ENCODE peak calls at places on chromosomes 11 and 22, in six cellular contexts. O is heart left ventricle, N is mesothelial cell of epicardium, W is IMR-90, L is neural crest cell, V is fibroblast of mammary gland. P is an unnamed sample.

GRCh38 chr11:102286292-102286691 is 31.0 kb upstream of the BIRC3 start:
- DNase-seq in O (no peak), N (no peak), W (no peak), L (no peak), V (no peak), P (no peak)

GRCh38 chr11:94814238-94814976 is 46.3 kb downstream of the AMOTL1 start:
- DNase-seq in O (no peak), N (no peak), W (no peak), L (no peak), V (peak), P (no peak)

GRCh38 chr11:113521737-113522517 is 46.7 kb upstream of the DRD2 start:
- DNase-seq in O (no peak), N (no peak), W (no peak), L (no peak), V (no peak), P (no peak)

GRCh38 chr11:57205046-57205671 is 23.4 kb downstream of the LRRC55 start:
- DNase-seq in O (no peak), N (no peak), W (peak), L (no peak), V (peak), P (peak)

GRCh38 chr11:8907116-8907515 is 3.9 kb upstream of the AKIP1 start:
- DNase-seq in O (no peak), N (no peak), W (no peak), L (no peak), V (no peak), P (no peak)

GRCh38 chr22:36151006-36151595 is 9.5 kb downstream of the APOL3 start:
- DNase-seq in O (no peak), N (no peak), W (no peak), L (no peak), V (peak), P (no peak)

GRCh38 chr11:62122076-62122475 is 1.7 kb upstream of the INCENP start:
- DNase-seq in O (no peak), N (no peak), W (no peak), L (no peak), V (no peak), P (no peak)

GRCh38 chr11:61120865-61121831 is 18.9 kb downstream of the CD5 start:
- DNase-seq in O (peak), N (no peak), W (peak), L (no peak), V (peak), P (no peak)

GRCh38 chr22:31748490-31748889 is 1.4 kb downstream of the PRR14L start:
- DNase-seq in O (no peak), N (no peak), W (no peak), L (no peak), V (peak), P (no peak)

GRCh38 chr11:102494216-102494615 is 36.3 kb downstream of the MMP7 start:
- DNase-seq in O (no peak), N (no peak), W (peak), L (no peak), V (peak), P (peak)

GRCh38 chr22:39349967-39350802 is at the start of gene SYNGR1:
- DNase-seq in O (no peak), N (peak), W (no peak), L (peak), V (no peak), P (no peak)

GRCh38 chr22:30689622-30690021 is 5.1 kb upstream of the OSBP2 start:
- DNase-seq in O (no peak), N (no peak), W (no peak), L (no peak), V (no peak), P (no peak)

GRCh38 chr11:93000511-93001476 is 31.3 kb downstream of the MTNR1B start:
- DNase-seq in O (no peak), N (no peak), W (peak), L (no peak), V (peak), P (peak)

GRCh38 chr22:44755956-44756361 is 3.6 kb downstream of the ARHGAP8 start:
- DNase-seq in O (no peak), N (no peak), W (no peak), L (no peak), V (no peak), P (no peak)

GRCh38 chr11:63942803-63943202 is 4.0 kb downstream of the NAA40 start:
- DNase-seq in O (no peak), N (no peak), W (no peak), L (no peak), V (no peak), P (no peak)

GRCh38 chr11:123122341-123122740 is 60.4 kb upstream of the HSPA8 start:
- DNase-seq in O (peak), N (no peak), W (peak), L (no peak), V (peak), P (peak)

GRCh38 chr11:60872952-60873524 is 5.7 kb downstream of the ZP1 start:
- DNase-seq in O (peak), N (no peak), W (peak), L (no peak), V (peak), P (peak)

GRCh38 chr22:38191115-38191514 is 9.5 kb upstream of the PLA2G6 start:
- DNase-seq in O (no peak), N (no peak), W (no peak), L (no peak), V (no peak), P (no peak)

DNA sequence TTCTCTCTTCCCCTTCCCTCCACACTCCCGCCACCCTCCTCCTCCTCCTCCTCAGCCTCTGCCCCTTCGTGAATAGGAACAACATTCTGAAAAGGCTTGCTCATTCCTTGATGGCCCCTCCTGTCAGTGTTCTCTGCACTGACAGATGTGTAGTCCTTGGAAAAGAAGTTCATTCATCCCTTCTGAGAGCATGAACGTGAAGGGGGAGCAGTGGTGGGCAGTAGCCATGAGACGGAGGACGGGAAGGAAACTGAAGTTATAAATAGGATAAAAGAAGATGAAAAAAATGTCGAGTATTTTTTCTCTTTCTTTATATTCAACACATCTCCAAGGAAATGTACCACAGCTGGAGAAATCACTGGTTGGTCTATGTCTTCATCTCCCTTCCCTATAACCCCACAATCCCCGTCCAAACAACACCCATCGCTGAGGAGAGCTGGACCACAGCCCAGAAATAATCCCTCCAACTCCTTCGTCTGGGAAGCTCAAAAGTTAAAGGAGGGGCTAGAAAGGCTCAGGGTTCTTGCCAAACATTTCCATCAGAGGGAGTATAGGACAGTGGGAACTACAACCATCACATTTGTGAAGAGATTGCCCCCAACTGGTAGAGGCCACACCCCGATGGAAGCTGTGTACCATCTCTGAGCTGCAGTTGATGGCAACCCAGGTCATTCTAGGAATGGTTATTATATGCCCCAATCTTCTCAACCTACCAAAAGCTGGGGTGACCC is 33.5 kb downstream of the ETS1 start:
- DNase-seq in O (no peak), N (no peak), W (peak), L (no peak), V (peak), P (no peak)
- TF ChIP-seq CTCF in O (no peak), N (no peak), W (no peak), L (no peak), V (peak), P (peak)

GRCh38 chr11:87394924-87395323 is 357.2 kb downstream of the TMEM135 start:
- DNase-seq in O (no peak), N (no peak), W (no peak), L (no peak), V (no peak), P (no peak)
- TF ChIP-seq CTCF in O (no peak), N (no peak), W (no peak), L (no peak), V (no peak), P (no peak)

DNA sequence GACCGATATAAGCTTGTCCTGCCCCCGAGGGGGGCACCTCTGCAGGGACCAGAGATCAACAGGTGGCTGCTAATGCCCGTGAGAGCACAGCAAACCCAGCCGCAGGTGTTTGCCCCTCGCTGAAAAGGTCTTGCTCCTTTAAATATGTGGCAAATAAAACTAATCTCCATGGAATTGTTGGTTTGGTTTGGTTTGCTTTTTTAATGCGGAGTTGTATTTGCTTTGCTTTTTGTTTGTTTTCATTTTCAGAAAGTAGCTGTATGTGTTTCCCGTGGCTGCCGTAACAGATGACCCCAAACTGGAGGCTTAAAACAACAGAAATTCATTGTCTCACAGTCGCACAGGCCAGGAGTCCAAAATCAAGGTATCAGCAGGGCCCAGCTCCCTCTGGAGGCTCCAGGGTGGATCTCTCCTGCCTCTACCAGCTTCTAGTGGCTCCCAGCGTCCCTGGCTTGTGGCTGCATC is 93.0 kb downstream of the CELSR1 start:
- DNase-seq in O (no peak), N (no peak), W (no peak), L (no peak), V (no peak), P (no peak)
- TF ChIP-seq CTCF in O (no peak), N (no peak), W (no peak), L (no peak), V (no peak), P (peak)

DNA sequence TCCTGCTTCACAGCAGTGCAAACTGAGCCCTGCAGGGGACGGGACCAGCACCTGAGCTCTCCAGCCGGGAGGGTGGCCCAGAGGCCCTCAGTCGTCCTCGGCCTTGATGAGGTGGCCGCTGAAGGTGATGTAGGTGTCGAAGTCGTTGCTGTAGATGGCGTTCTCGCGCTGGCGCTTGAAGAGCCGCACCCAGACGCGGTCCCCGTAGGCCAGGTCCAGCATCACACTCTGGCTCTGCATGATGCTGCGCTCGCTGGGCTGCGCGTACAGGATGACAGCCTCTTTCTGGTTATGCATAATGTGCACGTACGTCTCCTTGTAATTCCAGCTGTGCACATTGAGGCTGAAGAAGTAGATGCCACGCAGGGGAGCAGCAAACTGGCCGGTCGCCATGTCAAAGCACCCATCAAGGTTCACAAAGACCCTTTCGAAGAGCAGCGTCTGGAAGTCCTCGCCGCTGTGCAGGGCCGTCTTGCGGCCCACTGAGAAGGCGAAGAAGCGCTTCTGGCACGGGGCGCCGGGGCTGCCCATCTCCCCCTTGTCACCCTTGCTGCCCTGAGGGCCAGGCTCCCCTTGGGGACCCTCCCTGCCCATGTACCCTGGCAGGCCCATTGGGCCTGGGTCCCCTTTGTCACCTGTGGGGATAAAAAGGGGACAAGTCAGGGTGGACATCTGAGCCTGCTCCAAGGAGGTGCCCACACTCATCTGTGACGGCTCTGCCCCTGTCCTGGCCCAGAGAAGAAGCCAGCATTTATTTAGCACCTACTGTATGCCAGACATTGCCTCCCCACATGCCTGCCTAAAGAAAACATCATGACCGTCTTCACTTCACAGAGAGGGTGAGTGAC is 5.7 kb downstream of the C1QTNF6 start:
- DNase-seq in O (peak), N (no peak), W (no peak), L (no peak), V (no peak), P (no peak)
- TF ChIP-seq CTCF in O (no peak), N (no peak), W (no peak), L (no peak), V (no peak), P (no peak)

GRCh38 chr11:111851636-111852035 is 19.7 kb downstream of the ALG9 start:
- DNase-seq in O (no peak), N (no peak), W (peak), L (no peak), V (peak), P (no peak)
- TF ChIP-seq CTCF in O (no peak), N (no peak), W (peak), L (no peak), V (peak), P (peak)

GRCh38 chr11:31050061-31050790 is 319.3 kb downstream of the DCDC1 start:
- DNase-seq in O (no peak), N (no peak), W (no peak), L (no peak), V (no peak), P (no peak)

GRCh38 chr11:31045335-31045734 is 324.2 kb downstream of the DCDC1 start:
- DNase-seq in O (no peak), N (no peak), W (no peak), L (no peak), V (peak), P (no peak)
- TF ChIP-seq CTCF in O (no peak), N (peak), W (no peak), L (peak), V (peak), P (no peak)

GRCh38 chr11:84719935-84720577 is 907.1 kb downstream of the DLG2 start:
- DNase-seq in O (no peak), N (peak), W (no peak), L (peak), V (no peak), P (no peak)

DNA sequence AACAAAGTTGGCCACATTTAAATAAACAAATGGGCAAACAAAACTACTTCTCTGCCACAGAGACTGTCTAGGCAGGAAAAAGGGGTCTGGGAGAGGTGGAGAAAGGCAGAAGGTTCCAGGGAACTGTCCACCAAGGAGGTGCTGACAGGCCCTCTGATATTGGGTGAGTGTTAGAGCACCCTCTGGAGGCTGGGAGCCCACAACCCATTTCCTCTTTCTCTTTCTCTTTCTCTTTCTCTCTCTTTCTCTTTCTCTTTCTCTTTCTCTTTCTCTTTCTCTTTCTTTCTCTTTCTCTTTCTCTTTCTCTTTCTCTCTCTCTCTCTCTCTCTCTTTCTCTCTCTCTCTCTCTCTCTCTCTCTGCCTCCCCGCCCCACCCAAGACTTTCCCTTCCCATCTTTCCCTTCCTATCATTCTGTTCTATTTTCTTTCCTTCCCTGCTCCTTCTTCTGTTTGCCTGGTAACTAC is 912.8 kb downstream of the DLG2 start:
- DNase-seq in O (peak), N (peak), W (peak), L (peak), V (peak), P (peak)
- TF ChIP-seq CTCF in O (peak), N (no peak), W (peak), L (peak), V (peak), P (peak)

DNA sequence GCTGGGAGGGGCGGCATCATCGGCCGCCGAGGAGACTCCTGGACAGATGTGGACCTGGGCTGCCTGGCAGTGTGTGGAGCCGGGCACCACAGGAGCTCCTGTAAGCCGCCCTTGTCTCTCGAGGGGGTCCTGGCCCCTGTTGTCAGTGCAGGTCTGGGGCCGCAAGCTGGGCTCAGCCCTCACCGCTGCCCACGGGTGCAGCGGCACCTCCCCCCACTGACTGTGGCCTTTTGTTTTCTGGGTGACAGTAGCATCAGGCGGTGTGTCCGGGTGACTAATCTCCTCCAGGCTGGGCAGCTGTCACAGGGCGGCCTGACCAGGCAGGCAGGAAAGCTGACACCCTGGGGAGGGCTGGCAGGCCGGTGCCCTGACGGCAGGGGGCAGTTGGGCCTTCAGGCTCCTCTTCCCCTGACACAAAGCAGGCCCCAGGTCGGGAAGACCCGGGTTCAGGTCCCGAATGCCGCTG is 16.2 kb downstream of the DGKZ start:
- DNase-seq in O (peak), N (no peak), W (peak), L (no peak), V (peak), P (peak)
- TF ChIP-seq CTCF in O (no peak), N (no peak), W (no peak), L (no peak), V (no peak), P (peak)

GRCh38 chr11:129278586-129279319 is 86.6 kb upstream of the ARHGAP32 start:
- DNase-seq in O (peak), N (peak), W (no peak), L (peak), V (no peak), P (no peak)
- TF ChIP-seq CTCF in O (no peak), N (no peak), W (peak), L (no peak), V (no peak), P (peak)